ENCODE peak calls at places on chromosomes 3 and 15, in ten cellular contexts. One of them, this sample, is unnamed.

GRCh38 chr3:44000586-44000985 is 241.1 kb upstream of the TOPAZ1 start:
- DNase-seq in NB4: no peak
- DNase-seq in HepG2: no peak
- DNase-seq in spleen: no peak
- DNase-seq in sigmoid colon: no peak
- DNase-seq in body of pancreas: no peak
- DNase-seq in A549: no peak
- DNase-seq in uterus: no peak
- DNase-seq in heart left ventricle: no peak
- DNase-seq in ovary: no peak
- DNase-seq in this sample: no peak

GRCh38 chr3:182485306-182485705 is 308.0 kb upstream of the ATP11B start:
- DNase-seq in spleen: no peak
- DNase-seq in HepG2: no peak
- DNase-seq in sigmoid colon: no peak
- DNase-seq in uterus: no peak
- DNase-seq in heart left ventricle: no peak
- DNase-seq in ovary: no peak
- DNase-seq in body of pancreas: no peak
- DNase-seq in NB4: no peak
- DNase-seq in A549: no peak
- DNase-seq in this sample: no peak

GRCh38 chr3:188584958-188585689 is 431.2 kb downstream of the LPP start:
- DNase-seq in ovary: no peak
- DNase-seq in A549: no peak
- DNase-seq in sigmoid colon: no peak
- DNase-seq in NB4: no peak
- DNase-seq in heart left ventricle: no peak
- DNase-seq in spleen: no peak
- DNase-seq in body of pancreas: no peak
- DNase-seq in uterus: no peak
- DNase-seq in HepG2: no peak
- DNase-seq in this sample: no peak

GRCh38 chr15:48993411-48993810 is 29.7 kb upstream of the SHC4 start:
- DNase-seq in body of pancreas: no peak
- DNase-seq in uterus: no peak
- DNase-seq in NB4: no peak
- DNase-seq in spleen: no peak
- DNase-seq in ovary: no peak
- DNase-seq in heart left ventricle: no peak
- DNase-seq in sigmoid colon: no peak
- DNase-seq in A549: no peak
- DNase-seq in HepG2: no peak
- DNase-seq in this sample: no peak

GRCh38 chr3:148203263-148204010 is 494.3 kb upstream of the AGTR1 start:
- DNase-seq in ovary: no peak
- DNase-seq in uterus: no peak
- DNase-seq in heart left ventricle: no peak
- DNase-seq in spleen: no peak
- DNase-seq in A549: no peak
- DNase-seq in sigmoid colon: no peak
- DNase-seq in NB4: no peak
- DNase-seq in HepG2: no peak
- DNase-seq in body of pancreas: no peak
- DNase-seq in this sample: no peak

GRCh38 chr15:74220475-74221248 is 15.5 kb upstream of the CCDC33 start:
- DNase-seq in uterus: no peak
- DNase-seq in spleen: no peak
- DNase-seq in body of pancreas: no peak
- DNase-seq in HepG2: no peak
- DNase-seq in A549: no peak
- DNase-seq in NB4: no peak
- DNase-seq in sigmoid colon: no peak
- DNase-seq in ovary: no peak
- DNase-seq in heart left ventricle: no peak
- DNase-seq in this sample: no peak

GRCh38 chr3:36373084-36373483 is 7.2 kb upstream of the STAC start:
- DNase-seq in spleen: no peak
- DNase-seq in sigmoid colon: no peak
- DNase-seq in uterus: no peak
- DNase-seq in NB4: no peak
- DNase-seq in heart left ventricle: no peak
- DNase-seq in body of pancreas: no peak
- DNase-seq in ovary: no peak
- DNase-seq in HepG2: no peak
- DNase-seq in A549: no peak
- DNase-seq in this sample: no peak

GRCh38 chr3:39810647-39811161 is 1.3 kb downstream of the MYRIP start:
- DNase-seq in uterus: no peak
- DNase-seq in HepG2: no peak
- DNase-seq in sigmoid colon: no peak
- DNase-seq in ovary: no peak
- DNase-seq in spleen: no peak
- DNase-seq in A549: no peak
- DNase-seq in NB4: no peak
- DNase-seq in body of pancreas: no peak
- DNase-seq in heart left ventricle: no peak
- DNase-seq in this sample: no peak

GRCh38 chr15:70902105-70902504 is 9.5 kb downstream of the LRRC49 start:
- DNase-seq in NB4: peak
- DNase-seq in body of pancreas: no peak
- DNase-seq in A549: no peak
- DNase-seq in uterus: no peak
- DNase-seq in spleen: no peak
- DNase-seq in ovary: no peak
- DNase-seq in HepG2: no peak
- DNase-seq in heart left ventricle: no peak
- DNase-seq in sigmoid colon: no peak
- DNase-seq in this sample: peak

GRCh38 chr3:185332026-185332735 is 30.8 kb upstream of the MAP3K13 start:
- DNase-seq in spleen: no peak
- DNase-seq in body of pancreas: no peak
- DNase-seq in sigmoid colon: no peak
- DNase-seq in uterus: no peak
- DNase-seq in A549: no peak
- DNase-seq in heart left ventricle: no peak
- DNase-seq in ovary: no peak
- DNase-seq in NB4: peak
- DNase-seq in HepG2: peak
- DNase-seq in this sample: no peak

GRCh38 chr15:83462953-83463433 is 15.9 kb downstream of the SH3GL3 start:
- DNase-seq in sigmoid colon: no peak
- DNase-seq in A549: no peak
- DNase-seq in HepG2: no peak
- DNase-seq in body of pancreas: no peak
- DNase-seq in ovary: no peak
- DNase-seq in NB4: no peak
- DNase-seq in heart left ventricle: no peak
- DNase-seq in spleen: no peak
- DNase-seq in uterus: no peak
- DNase-seq in this sample: no peak

GRCh38 chr3:196886175-196886574 is 18.5 kb downstream of the SENP5 start:
- DNase-seq in spleen: no peak
- DNase-seq in A549: no peak
- DNase-seq in NB4: no peak
- DNase-seq in ovary: no peak
- DNase-seq in heart left ventricle: no peak
- DNase-seq in body of pancreas: no peak
- DNase-seq in sigmoid colon: no peak
- DNase-seq in uterus: no peak
- DNase-seq in HepG2: no peak
- DNase-seq in this sample: no peak

GRCh38 chr3:133965033-133965570 is 64.6 kb downstream of the SLCO2A1 start:
- DNase-seq in NB4: peak
- DNase-seq in spleen: peak
- DNase-seq in HepG2: no peak
- DNase-seq in heart left ventricle: no peak
- DNase-seq in sigmoid colon: peak
- DNase-seq in uterus: no peak
- DNase-seq in A549: no peak
- DNase-seq in ovary: no peak
- DNase-seq in body of pancreas: no peak
- DNase-seq in this sample: no peak

GRCh38 chr3:59065240-59065639 is 15.4 kb upstream of the CFAP20DC start:
- DNase-seq in uterus: no peak
- DNase-seq in body of pancreas: no peak
- DNase-seq in A549: no peak
- DNase-seq in ovary: no peak
- DNase-seq in HepG2: no peak
- DNase-seq in NB4: no peak
- DNase-seq in heart left ventricle: no peak
- DNase-seq in spleen: no peak
- DNase-seq in sigmoid colon: no peak
- DNase-seq in this sample: no peak

GRCh38 chr3:14780927-14781507 is 37.7 kb upstream of the FGD5 start:
- DNase-seq in ovary: peak
- DNase-seq in NB4: peak
- DNase-seq in uterus: no peak
- DNase-seq in HepG2: peak
- DNase-seq in spleen: peak
- DNase-seq in sigmoid colon: peak
- DNase-seq in heart left ventricle: no peak
- DNase-seq in body of pancreas: peak
- DNase-seq in A549: peak
- DNase-seq in this sample: peak

GRCh38 chr3:41581700-41582099 is 380.2 kb downstream of the ULK4 start:
- DNase-seq in HepG2: no peak
- DNase-seq in NB4: no peak
- DNase-seq in spleen: no peak
- DNase-seq in uterus: no peak
- DNase-seq in body of pancreas: no peak
- DNase-seq in ovary: no peak
- DNase-seq in heart left ventricle: no peak
- DNase-seq in sigmoid colon: no peak
- DNase-seq in A549: no peak
- DNase-seq in this sample: no peak

GRCh38 chr3:194640829-194641228 is 7.6 kb upstream of the TMEM44 start:
- DNase-seq in NB4: peak
- DNase-seq in sigmoid colon: no peak
- DNase-seq in HepG2: peak
- DNase-seq in spleen: no peak
- DNase-seq in body of pancreas: no peak
- DNase-seq in ovary: no peak
- DNase-seq in A549: no peak
- DNase-seq in heart left ventricle: no peak
- DNase-seq in uterus: no peak
- DNase-seq in this sample: peak

GRCh38 chr15:33580526-33580925 is 269.8 kb downstream of the RYR3 start:
- DNase-seq in A549: no peak
- DNase-seq in sigmoid colon: no peak
- DNase-seq in ovary: no peak
- DNase-seq in uterus: no peak
- DNase-seq in heart left ventricle: no peak
- DNase-seq in body of pancreas: no peak
- DNase-seq in HepG2: no peak
- DNase-seq in NB4: no peak
- DNase-seq in spleen: no peak
- DNase-seq in this sample: no peak

DNA sequence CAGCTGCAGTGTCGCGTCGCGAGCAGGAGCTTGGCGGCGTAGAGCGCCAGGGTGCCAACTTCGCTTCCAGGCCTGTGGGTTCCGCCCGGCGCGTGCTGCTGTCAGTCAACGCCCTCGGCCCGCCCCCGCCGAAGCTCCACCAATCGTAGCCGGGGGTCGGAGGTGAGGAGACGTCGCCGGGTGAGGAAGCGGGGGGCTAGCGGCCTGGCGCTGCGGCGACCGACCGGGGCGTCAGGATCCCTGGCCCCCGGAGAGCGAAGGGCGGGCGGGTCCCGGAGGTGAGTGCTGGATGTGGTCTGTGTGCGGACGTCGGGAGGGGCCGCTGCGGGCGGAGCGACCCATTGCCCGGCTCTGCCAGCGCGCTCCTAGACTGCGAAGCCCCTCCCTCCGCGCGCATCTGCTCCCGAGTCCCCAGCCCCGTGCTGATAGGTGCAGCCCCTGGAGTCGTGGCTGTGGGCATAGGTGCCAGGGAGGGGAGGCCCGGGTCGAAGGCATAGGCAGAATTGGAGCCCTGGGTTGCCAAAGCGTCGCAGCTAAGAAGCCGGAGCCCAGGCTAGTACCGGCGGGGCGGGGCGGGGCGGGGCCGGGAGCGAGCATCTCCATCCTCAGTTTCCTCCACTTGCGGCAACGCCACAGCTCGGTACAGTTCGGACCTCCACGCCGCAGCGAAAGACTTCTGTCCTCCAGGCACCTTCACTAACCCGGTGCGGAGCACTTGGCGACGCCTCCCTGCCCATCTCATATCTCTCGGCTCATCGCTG is at the start of gene NXPE3:
- DNase-seq in ovary: peak
- DNase-seq in body of pancreas: peak
- DNase-seq in HepG2: peak
- DNase-seq in NB4: peak
- DNase-seq in spleen: peak
- DNase-seq in uterus: peak
- DNase-seq in heart left ventricle: peak
- DNase-seq in A549: peak
- DNase-seq in sigmoid colon: peak
- DNase-seq in this sample: peak
- TF ChIP-seq POLR2A in ovary: peak
- TF ChIP-seq POLR2A in body of pancreas: peak
- TF ChIP-seq POLR2A in HepG2: no peak
- TF ChIP-seq POLR2A in NB4: peak
- TF ChIP-seq POLR2A in spleen: no peak
- TF ChIP-seq POLR2A in uterus: peak
- TF ChIP-seq POLR2A in heart left ventricle: no peak
- TF ChIP-seq POLR2A in A549: peak
- TF ChIP-seq POLR2A in sigmoid colon: no peak
- TF ChIP-seq POLR2A in this sample: no peak

GRCh38 chr3:29593802-29594201 is 312.9 kb downstream of the RBMS3 start:
- DNase-seq in uterus: no peak
- DNase-seq in ovary: no peak
- DNase-seq in sigmoid colon: no peak
- DNase-seq in HepG2: no peak
- DNase-seq in body of pancreas: no peak
- DNase-seq in spleen: no peak
- DNase-seq in A549: no peak
- DNase-seq in heart left ventricle: no peak
- DNase-seq in NB4: no peak
- DNase-seq in this sample: no peak
- TF ChIP-seq POLR2A in uterus: no peak
- TF ChIP-seq POLR2A in ovary: no peak
- TF ChIP-seq POLR2A in sigmoid colon: no peak
- TF ChIP-seq POLR2A in HepG2: no peak
- TF ChIP-seq POLR2A in body of pancreas: no peak
- TF ChIP-seq POLR2A in spleen: no peak
- TF ChIP-seq POLR2A in A549: no peak
- TF ChIP-seq POLR2A in heart left ventricle: no peak
- TF ChIP-seq POLR2A in NB4: no peak
- TF ChIP-seq POLR2A in this sample: no peak

GRCh38 chr3:13652728-13653127 is 103.8 kb downstream of the FBLN2 start:
- DNase-seq in body of pancreas: no peak
- DNase-seq in sigmoid colon: no peak
- DNase-seq in spleen: no peak
- DNase-seq in heart left ventricle: no peak
- DNase-seq in uterus: no peak
- DNase-seq in NB4: no peak
- DNase-seq in ovary: no peak
- DNase-seq in HepG2: no peak
- DNase-seq in A549: no peak
- DNase-seq in this sample: no peak
- TF ChIP-seq POLR2A in body of pancreas: no peak
- TF ChIP-seq POLR2A in sigmoid colon: no peak
- TF ChIP-seq POLR2A in spleen: no peak
- TF ChIP-seq POLR2A in heart left ventricle: no peak
- TF ChIP-seq POLR2A in uterus: no peak
- TF ChIP-seq POLR2A in NB4: no peak
- TF ChIP-seq POLR2A in ovary: no peak
- TF ChIP-seq POLR2A in HepG2: no peak
- TF ChIP-seq POLR2A in A549: no peak
- TF ChIP-seq POLR2A in this sample: no peak

GRCh38 chr3:142489572-142490323 is 41.9 kb upstream of the XRN1 start:
- DNase-seq in HepG2: peak
- DNase-seq in NB4: no peak
- DNase-seq in A549: no peak
- DNase-seq in ovary: no peak
- DNase-seq in heart left ventricle: no peak
- DNase-seq in body of pancreas: no peak
- DNase-seq in spleen: no peak
- DNase-seq in sigmoid colon: no peak
- DNase-seq in uterus: no peak
- DNase-seq in this sample: no peak
- TF ChIP-seq POLR2A in HepG2: no peak
- TF ChIP-seq POLR2A in NB4: no peak
- TF ChIP-seq POLR2A in A549: no peak
- TF ChIP-seq POLR2A in ovary: no peak
- TF ChIP-seq POLR2A in heart left ventricle: no peak
- TF ChIP-seq POLR2A in body of pancreas: no peak
- TF ChIP-seq POLR2A in spleen: no peak
- TF ChIP-seq POLR2A in sigmoid colon: no peak
- TF ChIP-seq POLR2A in uterus: no peak
- TF ChIP-seq POLR2A in this sample: no peak

This sample was measured in HCT116.